ENCODE peak calls at places on chromosomes 12 and 14, in four cellular contexts. E is HepG2, H is H1, N is K562. R is an unnamed sample.

GRCh38 chr12:114888458-114888857 is 204.5 kb upstream of the TBX3 start:
- DNase-seq in H (no peak), N (no peak), E (no peak), R (no peak)

GRCh38 chr12:74499192-74499591 is 38.4 kb upstream of the ATXN7L3B start:
- DNase-seq in N (no peak), H (no peak), E (no peak), R (no peak)

GRCh38 chr12:66956300-66956699 is 277.4 kb upstream of the GRIP1 start:
- DNase-seq in H (no peak), N (no peak), E (no peak), R (no peak)

GRCh38 chr14:89641495-89642162 is 224.6 kb upstream of the FOXN3 start:
- DNase-seq in N (no peak), H (no peak), E (peak; percentile 66), R (no peak)

GRCh38 chr12:76790564-76791552 is 26.9 kb downstream of the ZDHHC17 start:
- DNase-seq in H (no peak), E (peak; percentile 12), N (peak; percentile 29), R (peak; percentile 6)

GRCh38 chr12:118237053-118237665 is 101.2 kb downstream of the PEBP1 start:
- DNase-seq in E (no peak), N (no peak), H (no peak), R (no peak)

GRCh38 chr14:101072531-101072930 is 169.0 kb upstream of the RTL1 start:
- DNase-seq in E (no peak), N (no peak), H (peak; percentile 45), R (no peak)

GRCh38 chr14:70888681-70889175 is 18.5 kb upstream of the PCNX1 start:
- DNase-seq in E (no peak), N (no peak), H (no peak), R (no peak)

GRCh38 chr14:51206462-51206861 is 33.6 kb upstream of the TMX1 start:
- DNase-seq in N (no peak), E (no peak), H (no peak), R (no peak)

GRCh38 chr12:47881041-47881440 is 23.8 kb downstream of the VDR start:
- DNase-seq in H (no peak), N (no peak), E (no peak), R (no peak)

GRCh38 chr14:34496679-34497513 is 34.9 kb upstream of the SPTSSA start:
- DNase-seq in E (peak; percentile 99), N (peak; percentile 88), H (peak; percentile 58), R (peak; percentile 97)

GRCh38 chr12:107356266-107356936 is 263.1 kb upstream of the CRY1 start:
- DNase-seq in N (no peak), H (no peak), E (peak; percentile 31), R (no peak)

GRCh38 chr12:58425481-58426392 is 484.4 kb downstream of the ATP23 start:
- DNase-seq in H (no peak), E (peak; percentile 37), N (no peak), R (peak; percentile 72)

GRCh38 chr14:34356267-34356660 is 105.8 kb downstream of the SPTSSA start:
- DNase-seq in E (no peak), H (no peak), N (no peak), R (no peak)

GRCh38 chr14:93619176-93619793 is 169.0 kb downstream of the PRIMA1 start:
- DNase-seq in H (no peak), E (peak; percentile 47), N (peak; percentile 31), R (peak; percentile 48)

GRCh38 chr12:110816248-110816647 is 30.5 kb upstream of the CCDC63 start:
- DNase-seq in E (no peak), H (no peak), N (no peak), R (no peak)

GRCh38 chr12:128980623-128981022 is 127.3 kb downstream of the GLT1D1 start:
- DNase-seq in H (no peak), E (no peak), N (peak; percentile 56), R (no peak)

GRCh38 chr14:79584679-79585078 is 626.6 kb downstream of the DIO2 start:
- DNase-seq in H (no peak), E (no peak), N (no peak), R (no peak)

GRCh38 chr12:57765003-57765697 is 1.7 kb downstream of the CYP27B1 start:
- DNase-seq in N (no peak), H (peak; percentile 80), E (peak; percentile 40), R (no peak)

GRCh38 chr12:2289525-2289924 is 236.7 kb downstream of the CACNA1C start:
- DNase-seq in H (no peak), E (no peak), N (no peak), R (no peak)

GRCh38 chr12:46491548-46491947 is 119.0 kb upstream of the SLC38A2 start:
- DNase-seq in E (no peak), N (no peak), H (no peak), R (no peak)

GRCh38 chr12:95342008-95342407 is 124.4 kb downstream of the VEZT start:
- DNase-seq in N (no peak), E (no peak), H (no peak), R (no peak)

GRCh38 chr12:107443320-107444090 is 242.1 kb upstream of the PWP1 start:
- DNase-seq in H (no peak), E (no peak), N (no peak), R (no peak)

GRCh38 chr12:106584104-106585064 is 1.6 kb downstream of the RFX4 start:
- DNase-seq in H (peak; percentile 67), E (no peak), N (no peak), R (no peak)

GRCh38 chr12:65895759-65896656 is 71.7 kb downstream of the HMGA2 start:
- DNase-seq in H (no peak), E (peak; percentile 97), N (no peak), R (peak; percentile 51)

GRCh38 chr14:61438497-61438859 is 117.1 kb downstream of the PRKCH start:
- DNase-seq in H (no peak), N (no peak), E (no peak), R (no peak)

GRCh38 chr12:122929812-122930211 is 33.9 kb upstream of the VPS37B start:
- DNase-seq in H (no peak), N (no peak), E (no peak), R (no peak)

GRCh38 chr12:53097564-53098353 is at the start of gene IGFBP6:
- DNase-seq in N (peak; percentile 76), E (no peak), H (peak; percentile 80), R (no peak)

GRCh38 chr12:127401005-127401404 is 866.0 kb upstream of the TMEM132C start:
- DNase-seq in E (no peak), N (no peak), H (no peak), R (no peak)

GRCh38 chr14:106872619-106873446 is 1346.5 kb downstream of the TMEM121 start:
- DNase-seq in E (peak; percentile 84), H (peak; percentile 48), N (peak; percentile 15), R (no peak)

GRCh38 chr12:47120736-47121135 is 41.0 kb upstream of the AMIGO2 start:
- DNase-seq in H (no peak), E (no peak), N (no peak), R (no peak)

GRCh38 chr12:94898388-94898787 is 105.1 kb downstream of the NDUFA12 start:
- DNase-seq in E (no peak), N (no peak), H (no peak), R (no peak)

GRCh38 chr14:100438678-100439592 is 115.8 kb downstream of the SLC25A47 start:
- DNase-seq in H (no peak), N (no peak), E (peak; percentile 23), R (peak; percentile 91)

GRCh38 chr12:94676011-94676709 is 25.8 kb upstream of the TMCC3 start:
- DNase-seq in N (peak; percentile 5), E (no peak), H (no peak), R (no peak)

GRCh38 chr12:76549131-76549530 is 10.4 kb downstream of the OSBPL8 start:
- DNase-seq in N (no peak), E (no peak), H (no peak), R (no peak)

GRCh38 chr14:52692248-52692962 is 3.0 kb downstream of the ERO1A start:
- DNase-seq in N (peak; percentile 35), H (no peak), E (no peak), R (no peak)

GRCh38 chr14:69664190-69664742 is 52.9 kb downstream of the SUSD6 start:
- DNase-seq in N (no peak), H (no peak), E (no peak), R (no peak)

GRCh38 chr14:69663322-69663686 is 51.9 kb downstream of the SUSD6 start:
- DNase-seq in N (no peak), E (no peak), H (no peak), R (no peak)

GRCh38 chr14:69666112-69666511 is 54.7 kb downstream of the SUSD6 start:
- DNase-seq in N (no peak), E (no peak), H (no peak), R (no peak)

GRCh38 chr14:69665596-69665995 is 54.2 kb downstream of the SUSD6 start:
- DNase-seq in E (no peak), H (no peak), N (no peak), R (no peak)

GRCh38 chr14:69664865-69665526 is 53.6 kb downstream of the SUSD6 start:
- DNase-seq in N (no peak), H (no peak), E (peak; percentile 31), R (no peak)
- TF ChIP-seq FOSL1 in N (no peak), H (no peak), E (no peak), R (no peak)

GRCh38 chr14:105172476-105172875 is 3.9 kb upstream of the JAG2 start:
- DNase-seq in E (no peak), H (no peak), N (no peak), R (no peak)

GRCh38 chr14:105176513-105176912 is 4.6 kb downstream of the NUDT14 start:
- DNase-seq in E (no peak), N (no peak), H (no peak), R (no peak)

GRCh38 chr14:105177082-105177481 is 4.0 kb downstream of the NUDT14 start:
- DNase-seq in E (no peak), H (no peak), N (no peak), R (no peak)

GRCh38 chr14:105173145-105173544 is 4.6 kb upstream of the JAG2 start:
- DNase-seq in N (no peak), H (no peak), E (no peak), R (no peak)

GRCh38 chr14:105173901-105174894 is 5.6 kb upstream of the JAG2 start:
- DNase-seq in H (no peak), E (no peak), N (no peak), R (no peak)
- TF ChIP-seq FOSL1 in H (no peak), E (no peak), N (no peak), R (no peak)

GRCh38 chr14:22842211-22843122 is 6.1 kb downstream of the MMP14 start:
- DNase-seq in H (peak; percentile 32), E (no peak), N (no peak), R (no peak)
- TF ChIP-seq FOSL1 in H (no peak), E (no peak), N (no peak), R (no peak)

GRCh38 chr14:21383848-21384493 is at the start of gene SUPT16H:
- DNase-seq in N (peak; percentile 96), E (peak; percentile 94), H (peak; percentile 92), R (peak; percentile 85)
- TF ChIP-seq FOSL1 in N (no peak), E (peak; percentile 13), H (no peak), R (no peak)

DNA sequence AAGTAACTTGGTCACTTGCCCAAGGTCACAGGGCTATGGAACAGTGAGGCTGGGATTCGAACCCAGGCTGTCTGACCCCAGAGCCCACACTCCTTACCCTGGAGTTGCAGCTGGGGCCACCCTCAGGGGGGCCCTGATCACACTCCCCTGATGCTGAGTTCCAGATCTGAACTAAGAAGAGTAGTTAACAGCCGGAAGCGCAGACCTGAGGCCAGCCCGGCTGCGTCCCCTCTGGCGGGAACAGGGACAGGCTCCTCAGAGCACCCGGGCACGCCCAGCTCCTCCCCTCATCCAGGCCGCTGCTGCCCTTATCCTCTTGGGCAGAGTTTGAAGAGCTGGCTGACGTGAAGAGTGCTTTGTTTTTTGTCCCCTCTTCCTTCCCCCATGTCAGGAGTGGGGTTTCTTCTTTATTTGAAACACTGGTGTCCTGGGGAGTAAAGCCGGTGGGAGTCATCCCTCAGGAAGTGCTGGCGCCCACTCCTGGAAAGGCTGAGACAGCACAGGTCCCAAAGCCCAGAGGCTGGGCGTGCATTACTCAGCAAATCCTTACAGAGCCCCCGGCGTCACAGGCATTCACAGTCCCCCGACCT is 8.7 kb downstream of the PHB2 start:
- DNase-seq in E (peak; percentile 81), H (peak; percentile 79), N (peak; percentile 90), R (peak; percentile 73)
- TF ChIP-seq FOSL1 in E (no peak), H (no peak), N (peak; percentile 65), R (no peak)

R was measured in HCT116.